ENCODE peak calls at places on chromosomes 1 and 21, in five cellular contexts. N is fibroblast of lung, Y is small intestine, C is uterus, K is adipocyte. A is an unnamed sample. For H3K27me3, the result is how much of the 10 kb centered on the place peaks cover.

GRCh38 chr1:66648896-66649597 is 103.2 kb upstream of the DYNLT5 start:
- DNase-seq in N (no peak), Y (no peak), C (no peak), K (no peak), A (no peak)

GRCh38 chr1:3712573-3713535 is 39.4 kb upstream of the CCDC27 start:
- DNase-seq in N (no peak), Y (no peak), C (no peak), K (no peak), A (no peak)

GRCh38 chr1:53653631-53654030 is 85.3 kb downstream of the GLIS1 start:
- DNase-seq in N (no peak), Y (no peak), C (no peak), K (no peak), A (no peak)

GRCh38 chr21:44702111-44702972 is 5.4 kb downstream of the KRTAP10-12 start:
- DNase-seq in N (no peak), Y (no peak), C (no peak), K (no peak), A (no peak)

GRCh38 chr1:9294910-9295636 is 2.4 kb downstream of the SPSB1 start:
- DNase-seq in N (peak), Y (peak), C (no peak), K (peak), A (no peak)

GRCh38 chr1:87155648-87156047 is 173.0 kb upstream of the LMO4 start:
- DNase-seq in N (no peak), Y (no peak), C (no peak), K (no peak), A (no peak)

GRCh38 chr1:22636369-22636768 is at the start of gene C1QA:
- DNase-seq in N (no peak), Y (no peak), C (no peak), K (no peak), A (no peak)

GRCh38 chr1:219812491-219813221 is 115.7 kb downstream of the SLC30A10 start:
- DNase-seq in N (peak), Y (peak), C (peak), K (peak), A (peak)

GRCh38 chr21:36892201-36892600 is 74.3 kb downstream of the HLCS start:
- DNase-seq in N (no peak), Y (no peak), C (no peak), K (no peak), A (no peak)

GRCh38 chr1:109644670-109645069 is 11.2 kb upstream of the GSTM4 start:
- DNase-seq in N (no peak), Y (no peak), C (no peak), K (no peak), A (no peak)

GRCh38 chr1:214439352-214440119 is 111.9 kb downstream of the PTPN14 start:
- DNase-seq in N (peak), Y (peak), C (peak), K (no peak), A (peak)

GRCh38 chr1:213082778-213083445 is 31.9 kb downstream of the RPS6KC1 start:
- DNase-seq in N (peak), Y (no peak), C (no peak), K (no peak), A (no peak)

GRCh38 chr1:6686294-6686693 is 15.3 kb downstream of the DNAJC11 start:
- DNase-seq in N (peak), Y (no peak), C (no peak), K (peak), A (no peak)

GRCh38 chr1:151540982-151541377 is 871 bp downstream of the TUFT1 start:
- DNase-seq in N (no peak), Y (peak), C (no peak), K (peak), A (no peak)

GRCh38 chr1:246281639-246282038 is 225.4 kb downstream of the SMYD3 start:
- DNase-seq in N (no peak), Y (no peak), C (no peak), K (no peak), A (no peak)

GRCh38 chr1:230753191-230753585 is 6.0 kb downstream of the CAPN9 start:
- DNase-seq in N (no peak), Y (no peak), C (no peak), K (no peak), A (no peak)

GRCh38 chr1:88001460-88001859 is 672.8 kb downstream of the LMO4 start:
- DNase-seq in N (peak), Y (no peak), C (no peak), K (peak), A (peak)

GRCh38 chr1:49185455-49185980 is 408.8 kb upstream of the BEND5 start:
- DNase-seq in N (no peak), Y (no peak), C (no peak), K (no peak), A (no peak)

GRCh38 chr1:3162483-3162882 is 93.5 kb downstream of the PRDM16 start:
- DNase-seq in N (peak), Y (no peak), C (no peak), K (no peak), A (no peak)

GRCh38 chr1:84621553-84621952 is 47.3 kb upstream of the CTBS start:
- DNase-seq in N (no peak), Y (no peak), C (no peak), K (no peak), A (no peak)

GRCh38 chr21:34205811-34206635 is 132.6 kb downstream of the MRPS6 start:
- DNase-seq in N (no peak), Y (no peak), C (no peak), K (peak), A (no peak)

GRCh38 chr1:64748706-64749105 is 3.8 kb downstream of the RAVER2 start:
- DNase-seq in N (no peak), Y (peak), C (no peak), K (no peak), A (no peak)

GRCh38 chr1:230620666-230621065 is 21.6 kb upstream of the COG2 start:
- DNase-seq in N (no peak), Y (no peak), C (no peak), K (no peak), A (no peak)

GRCh38 chr21:28872218-28872617 is 120.5 kb downstream of the LTN1 start:
- DNase-seq in N (no peak), Y (no peak), C (peak), K (no peak), A (no peak)

GRCh38 chr1:244969355-244970235 is 105.3 kb upstream of the HNRNPU start:
- DNase-seq in N (peak), Y (peak), C (peak), K (peak), A (peak)

GRCh38 chr1:37475380-37476086 is 1.2 kb downstream of the ZC3H12A start:
- DNase-seq in N (peak), Y (no peak), C (no peak), K (no peak), A (no peak)

GRCh38 chr1:22262583-22262982 is 119.7 kb upstream of the WNT4 start:
- DNase-seq in N (no peak), Y (peak), C (no peak), K (no peak), A (no peak)

GRCh38 chr1:58162952-58163550 is 383.5 kb downstream of the OMA1 start:
- DNase-seq in N (peak), Y (peak), C (peak), K (peak), A (peak)

GRCh38 chr21:45974073-45975016 is 7.2 kb upstream of the COL6A1 start:
- DNase-seq in N (peak), Y (no peak), C (peak), K (peak), A (no peak)

GRCh38 chr1:203281851-203282661 is 23.3 kb upstream of the BTG2 start:
- DNase-seq in N (no peak), Y (peak), C (peak), K (no peak), A (no peak)

GRCh38 chr1:170732262-170732595 is 68.3 kb downstream of the PRRX1 start:
- DNase-seq in N (peak), Y (no peak), C (no peak), K (peak), A (no peak)

GRCh38 chr1:214125819-214126218 is 138.0 kb downstream of the PROX1 start:
- DNase-seq in N (no peak), Y (no peak), C (no peak), K (no peak), A (no peak)

GRCh38 chr1:77987942-77988341 is 9.1 kb upstream of the FUBP1 start:
- DNase-seq in N (no peak), Y (no peak), C (no peak), K (no peak), A (no peak)

GRCh38 chr1:91891486-91891885 is 5.5 kb upstream of the TGFBR3 start:
- DNase-seq in N (no peak), Y (no peak), C (peak), K (peak), A (peak)

GRCh38 chr21:45513003-45513706 is 29.1 kb downstream of the SLC19A1 start:
- DNase-seq in N (no peak), Y (no peak), C (no peak), K (no peak), A (no peak)

GRCh38 chr1:183568176-183569041 is 21.9 kb downstream of the NCF2 start:
- DNase-seq in N (peak), Y (no peak), C (no peak), K (no peak), A (no peak)

GRCh38 chr1:18299441-18300338 is 181.0 kb upstream of the KLHDC7A start:
- DNase-seq in N (no peak), Y (peak), C (no peak), K (no peak), A (no peak)

DNA sequence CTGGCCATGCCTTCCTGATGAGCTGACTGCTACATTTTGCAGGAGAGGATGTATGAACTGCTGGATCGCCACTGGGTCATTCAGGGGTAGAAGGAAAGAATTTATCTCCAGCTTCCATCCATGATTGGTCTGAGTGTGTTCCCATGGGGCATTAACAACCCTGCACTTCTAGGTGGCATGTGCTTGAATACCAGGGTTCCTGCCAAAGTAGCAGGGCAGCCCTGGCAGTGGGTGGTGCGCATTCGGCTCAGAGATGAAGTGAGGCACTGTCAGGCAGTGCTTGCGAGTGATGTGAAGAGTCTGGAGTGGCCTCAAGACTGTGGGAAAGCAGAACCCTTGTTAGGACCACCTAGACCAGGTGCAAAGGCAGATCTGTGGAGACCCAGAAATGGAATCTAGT is 294.9 kb downstream of the ASTN1 start:
- DNase-seq in N (no peak), Y (no peak), C (no peak), K (no peak), A (no peak)
- H3K27me3 ChIP-seq in N (under half), Y (under half), C (under half), K (under half), A (under half)

GRCh38 chr1:111592389-111593361 is 26.9 kb upstream of the RAP1A start:
- DNase-seq in N (peak), Y (peak), C (peak), K (peak), A (peak)
- H3K4me3 ChIP-seq in N (no peak), Y (no peak), C (no peak), K (peak), A (peak)

DNA sequence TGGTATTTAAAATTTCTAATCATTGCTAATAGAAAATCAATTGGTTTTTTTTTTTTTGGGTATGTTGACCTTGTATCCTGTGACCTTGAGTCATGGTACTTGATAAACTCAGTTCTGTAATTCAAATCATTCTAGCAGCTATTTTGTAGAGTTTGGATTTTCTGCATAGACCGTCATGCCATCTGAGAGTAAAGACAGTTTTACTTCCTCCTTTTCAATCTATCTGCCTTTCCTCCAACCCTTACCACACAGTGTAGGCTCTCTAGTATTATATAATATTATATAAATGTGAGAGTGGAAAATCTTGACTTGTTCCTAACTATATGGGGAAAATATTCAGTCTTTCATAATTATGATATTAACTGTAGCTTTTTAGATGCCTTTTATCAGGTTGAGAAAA is 7.0 kb downstream of the TDRD5 start:
- DNase-seq in N (no peak), Y (no peak), C (no peak), K (no peak), A (no peak)
- H3K27me3 ChIP-seq in N (under half), Y (under half), C (under half), K (under half), A (under half)

GRCh38 chr1:27882543-27882903 is 10.2 kb downstream of the THEMIS2 start:
- DNase-seq in N (no peak), Y (no peak), C (no peak), K (no peak), A (no peak)
- H3K4me3 ChIP-seq in N (no peak), Y (no peak), C (no peak), K (no peak), A (no peak)

A was measured in AG04450.